ENCODE peak calls at places on chromosome 5, in four cellular contexts. M, V, U and J are unnamed samples.

GRCh38 chr5:11037080-11037479 is 276.0 kb upstream of the DAP start:
- DNase-seq in M (no peak), V (no peak), U (no peak), J (no peak)

GRCh38 chr5:128083811-128084227 is 253 bp downstream of the SLC12A2 start:
- DNase-seq in M (peak), V (peak), U (no peak), J (no peak)

GRCh38 chr5:107772418-107773310 is 101.9 kb upstream of the EFNA5 start:
- DNase-seq in M (no peak), V (no peak), U (no peak), J (peak)

GRCh38 chr5:145062280-145062679 is 772.9 kb downstream of the PRELID2 start:
- DNase-seq in M (no peak), V (peak), U (no peak), J (peak)

GRCh38 chr5:124001216-124001615 is 489.2 kb downstream of the CSNK1G3 start:
- DNase-seq in M (no peak), V (no peak), U (peak), J (no peak)

GRCh38 chr5:148455055-148455675 is 71.4 kb downstream of the FBXO38 start:
- DNase-seq in M (no peak), V (no peak), U (no peak), J (no peak)

GRCh38 chr5:168553377-168554130 is 24.4 kb downstream of the FBLL1 start:
- DNase-seq in M (no peak), V (no peak), U (no peak), J (no peak)

GRCh38 chr5:58543723-58544122 is 39.2 kb upstream of the RAB3C start:
- DNase-seq in M (no peak), V (no peak), U (no peak), J (peak)

GRCh38 chr5:38883842-38884241 is 38.0 kb downstream of the OSMR start:
- DNase-seq in M (no peak), V (no peak), U (no peak), J (no peak)

GRCh38 chr5:180126716-180127681 is 55.4 kb upstream of the RNF130 start:
- DNase-seq in M (peak), V (no peak), U (no peak), J (peak)

GRCh38 chr5:14848385-14848784 is 23.2 kb downstream of the ANKH start:
- DNase-seq in M (no peak), V (no peak), U (no peak), J (no peak)
- H3K14ac ChIP-seq in M (no peak), V (no peak), U (no peak), J (no peak)

DNA sequence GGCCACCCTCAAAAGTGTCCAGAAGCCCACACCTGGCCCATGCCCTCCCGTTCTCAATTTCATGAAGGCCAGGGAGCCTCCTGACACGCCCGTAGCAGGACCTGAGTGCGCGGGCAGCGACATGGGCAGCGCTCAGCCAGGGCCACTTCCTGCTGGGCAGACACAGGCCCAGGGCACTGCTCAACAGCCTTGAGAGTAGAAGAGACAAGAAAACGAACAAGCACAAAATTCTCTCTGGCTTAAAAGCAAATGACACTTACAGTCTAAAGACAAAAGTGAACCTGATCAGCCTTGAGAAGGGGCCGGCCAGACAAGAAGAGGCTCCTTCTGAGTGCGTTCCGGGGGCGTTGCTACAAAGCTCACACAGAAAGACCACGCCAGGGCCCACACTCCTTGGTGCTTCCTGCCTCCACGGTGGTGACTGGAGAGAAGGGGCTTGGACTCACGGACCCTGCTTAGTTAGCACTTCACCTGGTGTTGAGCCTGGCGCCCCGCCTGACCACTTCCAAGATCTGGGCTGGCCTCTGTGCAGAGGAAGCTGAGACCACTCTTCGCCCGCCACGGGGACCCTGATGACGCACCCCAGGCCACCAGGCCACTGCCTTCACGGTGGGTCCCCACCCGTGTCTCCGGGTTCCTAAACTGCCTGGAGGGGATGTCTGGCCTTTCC is 1.5 kb downstream of the SLC12A7 start:
- DNase-seq in M (no peak), V (no peak), U (no peak), J (no peak)
- H3K14ac ChIP-seq in M (no peak), V (peak), U (no peak), J (no peak)

GRCh38 chr5:87266914-87267573 is 639 bp upstream of the RASA1 start:
- DNase-seq in M (no peak), V (no peak), U (no peak), J (no peak)
- H3K14ac ChIP-seq in M (no peak), V (peak), U (no peak), J (peak)

GRCh38 chr5:156481741-156482140 is 154.8 kb downstream of the SGCD start:
- DNase-seq in M (no peak), V (peak), U (no peak), J (no peak)
- H3K14ac ChIP-seq in M (no peak), V (peak), U (no peak), J (no peak)

GRCh38 chr5:141084487-141084989 is 9.9 kb upstream of the PCDHB2 start:
- DNase-seq in M (peak), V (peak), U (peak), J (no peak)
- H3K14ac ChIP-seq in M (no peak), V (no peak), U (no peak), J (no peak)

DNA sequence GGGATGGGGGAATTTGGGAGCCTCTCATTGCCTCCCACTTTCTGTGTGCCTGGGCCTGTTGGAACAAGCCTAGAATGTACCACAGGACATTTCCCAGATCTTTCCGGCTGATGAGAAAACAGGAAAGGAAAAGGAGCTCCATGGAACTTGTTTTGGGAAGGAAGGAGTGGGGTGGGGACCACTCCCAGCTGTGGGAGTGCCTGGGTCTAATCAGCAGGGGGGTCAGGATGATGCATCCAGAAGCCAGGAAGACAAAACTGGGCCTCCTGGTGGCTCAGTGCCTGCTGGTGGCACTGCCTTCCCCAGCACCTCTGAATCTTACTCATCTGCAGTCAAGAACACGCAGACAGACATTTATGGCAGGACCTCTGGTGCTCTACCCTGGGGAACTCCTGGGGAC is 2.8 kb downstream of the SMIM33 start:
- DNase-seq in M (no peak), V (no peak), U (no peak), J (no peak)
- H3K14ac ChIP-seq in M (no peak), V (peak), U (no peak), J (no peak)